ENCODE peak calls at places on chromosome 18, in ten cellular contexts. W is sigmoid colon; Z is Panc1; A is endothelial cell of umbilical vein; V is IMR-90; J is CD8-positive, alpha-beta T cell; S is adrenal gland; I is HCT116; M is CD4-positive, alpha-beta T cell; R is ovary. L is an unnamed sample.

GRCh38 chr18:29034113-29034856 is 857.4 kb upstream of the CDH2 start:
- DNase-seq in W (no peak), Z (no peak), A (no peak), V (no peak), J (no peak), S (no peak), I (no peak), M (no peak), R (no peak), L (no peak)

GRCh38 chr18:51390695-51391094 is 193.2 kb upstream of the MEX3C start:
- DNase-seq in W (no peak), Z (no peak), A (no peak), V (no peak), J (no peak), S (no peak), I (no peak), M (no peak), R (no peak), L (no peak)

GRCh38 chr18:48635806-48636205 is 97.0 kb downstream of the CTIF start:
- DNase-seq in W (no peak), Z (no peak), A (no peak), V (no peak), J (no peak), S (no peak), I (no peak), M (no peak), R (no peak), L (peak)

GRCh38 chr18:67476585-67476984 is 39.9 kb downstream of the DSEL start:
- DNase-seq in W (no peak), Z (no peak), A (no peak), V (peak), J (no peak), S (no peak), I (no peak), M (no peak), R (no peak), L (no peak)

GRCh38 chr18:23270999-23271680 is 135.9 kb downstream of the CABLES1 start:
- DNase-seq in W (no peak), Z (no peak), A (peak), V (peak), J (no peak), S (no peak), I (no peak), M (no peak), R (no peak), L (no peak)

GRCh38 chr18:79200546-79201268 is 131.5 kb downstream of the ATP9B start:
- DNase-seq in W (peak), Z (no peak), A (peak), V (peak), J (no peak), S (peak), I (peak), M (no peak), R (no peak), L (peak)

GRCh38 chr18:77021075-77021474 is 111.5 kb downstream of the MBP start:
- DNase-seq in W (no peak), Z (no peak), A (no peak), V (no peak), J (no peak), S (no peak), I (no peak), M (no peak), R (no peak), L (no peak)

GRCh38 chr18:51724790-51725721 is 527.6 kb upstream of the MEX3C start:
- DNase-seq in W (no peak), Z (no peak), A (no peak), V (no peak), J (no peak), S (no peak), I (no peak), M (no peak), R (no peak), L (no peak)

GRCh38 chr18:51278045-51278649 is 80.7 kb upstream of the MEX3C start:
- DNase-seq in W (no peak), Z (peak), A (no peak), V (no peak), J (no peak), S (peak), I (peak), M (no peak), R (no peak), L (peak)

GRCh38 chr18:35122586-35123224 is 81.5 kb downstream of the MAPRE2 start:
- DNase-seq in W (no peak), Z (no peak), A (no peak), V (no peak), J (no peak), S (peak), I (no peak), M (no peak), R (no peak), L (no peak)

GRCh38 chr18:36536426-36536825 is 238.9 kb downstream of the FHOD3 start:
- DNase-seq in W (no peak), Z (no peak), A (no peak), V (no peak), J (no peak), S (no peak), I (no peak), M (no peak), R (no peak), L (no peak)

GRCh38 chr18:11498821-11499220 is 110.6 kb upstream of the SLC35G4 start:
- DNase-seq in W (no peak), Z (no peak), A (no peak), V (no peak), J (no peak), S (no peak), I (no peak), M (no peak), R (no peak), L (no peak)

GRCh38 chr18:62454527-62454926 is 68.3 kb upstream of the ZCCHC2 start:
- DNase-seq in W (no peak), Z (no peak), A (no peak), V (no peak), J (peak), S (no peak), I (no peak), M (no peak), R (no peak), L (no peak)
- TF ChIP-seq CTCF in W (no peak), Z (no peak), A (no peak), V (no peak), J (no peak), S (no peak), I (no peak), M (no peak), R (no peak), L (no peak)

DNA sequence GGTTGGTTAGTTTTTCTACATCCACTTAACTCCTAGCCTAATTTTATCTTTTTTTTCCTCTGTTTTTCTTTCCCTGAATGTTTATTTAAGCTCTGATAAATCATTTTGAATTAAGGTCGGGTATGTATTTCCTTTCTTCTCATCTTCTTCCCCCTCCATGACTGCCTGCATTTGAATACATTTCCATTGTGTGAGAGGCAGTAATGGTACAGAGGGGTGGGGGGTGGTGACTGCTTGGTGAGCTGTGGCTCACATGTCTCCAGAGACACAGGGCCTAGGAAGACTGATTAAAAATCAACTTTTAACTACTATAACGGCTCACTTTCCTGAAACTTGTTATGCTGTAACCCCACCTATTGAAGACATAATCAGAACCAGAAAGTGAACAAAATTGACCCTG is 58.0 kb downstream of the NEDD4L start:
- DNase-seq in W (no peak), Z (no peak), A (no peak), V (no peak), J (no peak), S (no peak), I (no peak), M (no peak), R (no peak), L (no peak)
- H3K27ac ChIP-seq in W (no peak), Z (no peak), A (no peak), V (no peak), J (no peak), S (no peak), I (no peak), M (no peak), R (no peak), L (peak)

GRCh38 chr18:49677081-49677480 is 115.2 kb downstream of the LIPG start:
- DNase-seq in W (no peak), Z (no peak), A (no peak), V (no peak), J (no peak), S (no peak), I (no peak), M (no peak), R (no peak), L (no peak)
- TF ChIP-seq CTCF in W (no peak), Z (no peak), A (no peak), V (no peak), J (no peak), S (no peak), I (no peak), M (no peak), R (no peak), L (no peak)

DNA sequence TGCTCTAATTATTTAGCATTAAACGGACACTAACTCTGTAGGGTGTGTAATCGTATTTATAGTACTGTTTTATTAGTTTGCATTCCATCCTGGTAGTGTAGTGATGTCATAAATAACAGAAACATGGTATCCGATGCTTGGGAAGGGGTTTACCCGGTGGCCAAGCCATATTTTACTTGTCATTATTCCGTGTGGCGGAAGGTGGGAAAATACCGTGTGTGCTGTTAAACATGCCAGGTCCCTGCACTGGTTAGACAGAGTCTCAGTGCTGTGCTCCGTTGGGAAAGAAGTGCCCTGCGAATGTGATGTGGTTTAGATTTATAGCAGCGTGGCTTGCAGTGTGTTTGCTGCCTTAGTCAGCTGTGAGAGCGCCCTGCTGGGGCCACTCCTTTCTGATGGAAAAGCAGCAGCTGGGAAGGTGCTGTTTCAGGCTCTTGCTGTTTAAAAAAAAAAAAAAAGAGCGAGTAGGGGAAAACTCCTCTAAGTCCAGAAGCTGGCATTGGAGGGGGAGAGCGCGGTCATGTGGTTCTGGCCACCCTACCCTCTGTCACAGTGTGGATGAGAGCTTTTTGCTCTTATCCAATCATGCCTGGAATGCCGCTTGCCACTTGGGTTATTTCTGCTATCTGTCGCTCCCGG is 211.0 kb downstream of the NEDD4L start:
- DNase-seq in W (peak), Z (no peak), A (no peak), V (peak), J (no peak), S (no peak), I (no peak), M (no peak), R (no peak), L (no peak)
- H3K27ac ChIP-seq in W (peak), Z (no peak), A (no peak), V (no peak), J (no peak), S (no peak), I (no peak), M (no peak), R (no peak), L (no peak)

GRCh38 chr18:26386002-26386401 is 159.8 kb downstream of the TAF4B start:
- DNase-seq in W (no peak), Z (no peak), A (peak), V (peak), J (no peak), S (peak), I (no peak), M (no peak), R (no peak), L (no peak)
- TF ChIP-seq CTCF in W (no peak), Z (no peak), A (no peak), V (no peak), J (no peak), S (no peak), I (no peak), M (no peak), R (no peak), L (no peak)

GRCh38 chr18:2512059-2512458 is 59.2 kb downstream of the METTL4 start:
- DNase-seq in W (no peak), Z (no peak), A (no peak), V (no peak), J (no peak), S (no peak), I (no peak), M (no peak), R (no peak), L (no peak)

GRCh38 chr18:2513616-2514015 is 57.7 kb downstream of the METTL4 start:
- DNase-seq in W (no peak), Z (no peak), A (no peak), V (peak), J (no peak), S (no peak), I (no peak), M (no peak), R (no peak), L (no peak)

GRCh38 chr18:2511451-2511850 is 59.9 kb downstream of the METTL4 start:
- DNase-seq in W (no peak), Z (no peak), A (no peak), V (no peak), J (no peak), S (no peak), I (no peak), M (no peak), R (no peak), L (no peak)

GRCh38 chr18:2510416-2510815 is 60.9 kb downstream of the METTL4 start:
- DNase-seq in W (no peak), Z (no peak), A (no peak), V (no peak), J (no peak), S (no peak), I (no peak), M (no peak), R (no peak), L (no peak)

GRCh38 chr18:2508678-2509077 is 62.6 kb downstream of the METTL4 start:
- DNase-seq in W (no peak), Z (no peak), A (no peak), V (no peak), J (no peak), S (no peak), I (no peak), M (no peak), R (no peak), L (no peak)
- H3K27ac ChIP-seq in W (no peak), Z (no peak), A (no peak), V (no peak), J (no peak), S (no peak), I (no peak), M (no peak), R (no peak), L (no peak)

GRCh38 chr18:63508634-63509033 is 31.9 kb downstream of the SERPINB5 start:
- DNase-seq in W (no peak), Z (no peak), A (no peak), V (no peak), J (no peak), S (no peak), I (no peak), M (no peak), R (no peak), L (no peak)

GRCh38 chr18:63505566-63506335 is 29.0 kb downstream of the SERPINB5 start:
- DNase-seq in W (no peak), Z (peak), A (peak), V (peak), J (no peak), S (no peak), I (peak), M (no peak), R (no peak), L (no peak)

GRCh38 chr18:63511285-63511684 is 30.9 kb upstream of the SERPINB12 start:
- DNase-seq in W (no peak), Z (peak), A (peak), V (peak), J (no peak), S (peak), I (peak), M (no peak), R (no peak), L (no peak)

DNA sequence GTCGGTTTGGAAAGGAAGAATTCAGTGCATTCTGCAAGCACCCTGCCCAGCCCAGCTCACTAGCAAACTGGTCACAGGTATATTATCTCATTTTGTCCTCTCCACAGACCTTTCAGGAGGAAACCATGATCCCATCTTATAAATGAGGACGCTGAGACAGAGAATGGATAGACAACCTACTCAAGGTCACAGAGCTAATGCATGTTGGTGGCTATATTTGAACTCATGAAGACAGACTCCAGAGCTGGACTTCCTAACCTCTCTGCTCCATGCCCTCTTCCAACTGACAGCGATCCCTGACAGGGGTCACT is 29.5 kb downstream of the SERPINB5 start:
- DNase-seq in W (no peak), Z (no peak), A (no peak), V (no peak), J (no peak), S (no peak), I (no peak), M (no peak), R (no peak), L (no peak)
- TF ChIP-seq CTCF in W (no peak), Z (peak), A (no peak), V (no peak), J (no peak), S (no peak), I (no peak), M (no peak), R (no peak), L (no peak)

L was measured in right lobe of liver.